ENCODE peak calls at places on chromosomes 4 and X, in five cellular contexts. K is IMR-90; M is CD8-positive, alpha-beta T cell; W is SK-N-SH; R is fibroblast of lung. Q is an unnamed sample.

GRCh38 chr4:7202391-7202790 is 10.1 kb downstream of the SORCS2 start:
- DNase-seq in K (peak; percentile 37), M (no peak), W (no peak), R (peak; percentile 61), Q (no peak)

GRCh38 chr4:181502611-181503010 is 740.6 kb upstream of the TENM3 start:
- DNase-seq in K (no peak), M (no peak), W (no peak), R (no peak), Q (no peak)

GRCh38 chrX:110301194-110301593 is 16.7 kb downstream of the AMMECR1 start:
- DNase-seq in K (no peak), M (no peak), W (no peak), R (no peak), Q (no peak)

GRCh38 chr4:122930877-122931276 is 8.5 kb upstream of the NUDT6 start:
- DNase-seq in K (peak; percentile 41), M (no peak), W (no peak), R (peak; percentile 16), Q (peak; percentile 19)

GRCh38 chr4:187276786-187277408 is 553.2 kb upstream of the FAT1 start:
- DNase-seq in K (peak; percentile 78), M (no peak), W (no peak), R (peak; percentile 24), Q (no peak)

GRCh38 chrX:66919280-66919832 is 280.5 kb upstream of the EDA2R start:
- DNase-seq in K (no peak), M (no peak), W (no peak), R (no peak), Q (no peak)

GRCh38 chrX:150361777-150362351 is 1.3 kb upstream of the MAMLD1 start:
- DNase-seq in K (peak; percentile 29), M (peak; percentile 20), W (peak; percentile 40), R (peak; percentile 50), Q (peak; percentile 23)

GRCh38 chrX:1392376-1393130 is 640 bp upstream of the SLC25A6 start:
- DNase-seq in K (peak; percentile 52), M (no peak), W (peak; percentile 81), R (peak; percentile 66), Q (no peak)

GRCh38 chrX:19532709-19533108 is 17.4 kb upstream of the MAP3K15 start:
- DNase-seq in K (no peak), M (no peak), W (no peak), R (no peak), Q (no peak)

GRCh38 chr4:185457136-185457535 is 14.4 kb downstream of the CCDC110 start:
- DNase-seq in K (no peak), M (no peak), W (no peak), R (no peak), Q (no peak)

GRCh38 chrX:110060317-110060716 is 57.4 kb downstream of the TMEM164 start:
- DNase-seq in K (no peak), M (no peak), W (no peak), R (no peak), Q (no peak)

GRCh38 chr4:53313510-53313909 is 52.4 kb downstream of the SCFD2 start:
- DNase-seq in K (peak; percentile 44), M (no peak), W (peak; percentile 19), R (no peak), Q (no peak)

GRCh38 chr4:152166567-152166966 is 369.3 kb downstream of the FBXW7 start:
- DNase-seq in K (no peak), M (no peak), W (no peak), R (peak; percentile 6), Q (no peak)

GRCh38 chrX:2910109-2910508 is 19.0 kb downstream of the ARSD start:
- DNase-seq in K (no peak), M (no peak), W (no peak), R (no peak), Q (no peak)

GRCh38 chrX:73828080-73828720 is 265.2 kb downstream of the CHIC1 start:
- DNase-seq in K (no peak), M (no peak), W (no peak), R (no peak), Q (no peak)

GRCh38 chrX:123849096-123849495 is 10.8 kb upstream of the XIAP start:
- DNase-seq in K (no peak), M (no peak), W (no peak), R (no peak), Q (no peak)

GRCh38 chr4:57078685-57079521 is 31.3 kb downstream of the IGFBP7 start:
- DNase-seq in K (no peak), M (no peak), W (no peak), R (peak; percentile 91), Q (no peak)

GRCh38 chrX:17039826-17040225 is 93.4 kb downstream of the REPS2 start:
- DNase-seq in K (peak; percentile 18), M (no peak), W (no peak), R (peak; percentile 82), Q (no peak)

GRCh38 chrX:56281789-56282188 is 49.6 kb downstream of the KLF8 start:
- DNase-seq in K (peak; percentile 16), M (peak; percentile 9), W (peak; percentile 3), R (no peak), Q (peak; percentile 42)

GRCh38 chrX:20463296-20464075 is 196.8 kb upstream of the RPS6KA3 start:
- DNase-seq in K (no peak), M (no peak), W (no peak), R (no peak), Q (no peak)

GRCh38 chrX:118495958-118496762 is 545 bp downstream of the DOCK11 start:
- DNase-seq in K (no peak), M (peak; percentile 80), W (peak; percentile 59), R (peak; percentile 11), Q (peak; percentile 83)

GRCh38 chrX:140299411-140299810 is 205.5 kb downstream of the SOX3 start:
- DNase-seq in K (no peak), M (no peak), W (no peak), R (peak; percentile 63), Q (no peak)

GRCh38 chrX:16786791-16787735 is 797 bp downstream of the TXLNG start:
- DNase-seq in K (no peak), M (peak; percentile 27), W (peak; percentile 68), R (no peak), Q (peak; percentile 49)

GRCh38 chr4:57719451-57719850 is 609.3 kb upstream of the IGFBP7 start:
- DNase-seq in K (no peak), M (no peak), W (no peak), R (no peak), Q (no peak)

GRCh38 chr4:3637326-3638016 is 105.2 kb upstream of the LRPAP1 start:
- DNase-seq in K (no peak), M (no peak), W (no peak), R (no peak), Q (no peak)

GRCh38 chrX:73823473-73824004 is 260.5 kb downstream of the CHIC1 start:
- DNase-seq in K (no peak), M (no peak), W (no peak), R (no peak), Q (no peak)

GRCh38 chrX:150060406-150060805 is 122.1 kb upstream of the EOLA2 start:
- DNase-seq in K (peak; percentile 76), M (no peak), W (no peak), R (peak; percentile 72), Q (no peak)

GRCh38 chrX:13471269-13471668 is 98.1 kb upstream of the EGFL6 start:
- DNase-seq in K (no peak), M (no peak), W (no peak), R (no peak), Q (no peak)

GRCh38 chrX:46589977-46590723 is 16.6 kb downstream of the CHST7 start:
- DNase-seq in K (peak; percentile 62), M (no peak), W (no peak), R (peak; percentile 72), Q (no peak)

GRCh38 chr4:160026720-160027119 is 923.8 kb downstream of the RAPGEF2 start:
- DNase-seq in K (no peak), M (no peak), W (no peak), R (peak; percentile 47), Q (no peak)

GRCh38 chr4:61427099-61427817 is 227.1 kb downstream of the ADGRL3 start:
- DNase-seq in K (no peak), M (no peak), W (no peak), R (no peak), Q (no peak)

GRCh38 chrX:154751121-154751668 is 318 bp upstream of the GAB3 start:
- DNase-seq in K (no peak), M (no peak), W (no peak), R (no peak), Q (peak; percentile 51)
- H3K4me1 ChIP-seq in K (no peaks in the 10 kb centered on the region), M (peaks cover 16% of the 10 kb centered on the region), W (no peaks in the 10 kb centered on the region), R (no peaks in the 10 kb centered on the region), Q (peaks cover 36% of the 10 kb centered on the region)

GRCh38 chr4:109562457-109563237 is 2.6 kb downstream of the MCUB start:
- DNase-seq in K (no peak), M (no peak), W (no peak), R (no peak), Q (no peak)
- H3K4me3 ChIP-seq in K (no peak overlapping the region), M (peak overlapping the region; percentile 96), W (no peak overlapping the region), R (no peak overlapping the region), Q (peak overlapping the region; percentile 1)

DNA sequence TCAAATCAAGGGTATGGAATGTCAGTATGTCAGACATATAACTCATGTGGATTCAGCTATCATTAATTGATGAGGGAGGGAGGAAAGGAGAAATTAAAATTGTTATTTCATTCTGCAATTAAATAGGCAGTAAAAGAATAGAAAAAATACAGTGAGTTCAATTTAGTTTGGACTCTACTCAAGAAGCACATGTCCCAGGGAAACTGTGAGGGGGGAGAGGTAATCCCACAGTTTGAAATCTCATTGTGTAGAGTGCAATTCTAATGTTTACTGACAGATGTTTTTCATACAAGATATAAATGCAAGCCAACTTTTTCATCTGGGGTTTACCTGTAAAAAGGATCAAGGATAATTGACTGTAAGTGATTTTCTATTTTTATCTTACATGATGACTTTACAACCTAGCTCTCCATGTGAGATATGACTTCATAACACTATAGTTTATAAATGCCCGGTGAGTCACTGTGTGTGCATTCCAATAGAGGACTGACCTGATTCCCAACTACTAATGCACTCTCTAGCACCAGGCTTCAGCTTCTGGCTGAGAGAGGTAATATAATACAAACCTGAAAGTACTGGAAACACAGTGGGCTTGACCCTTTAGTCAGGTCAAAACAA is 35.2 kb upstream of the SCD5 start:
- DNase-seq in K (peak; percentile 94), M (no peak), W (no peak), R (peak; percentile 88), Q (no peak)
- H3K36me3 ChIP-seq in K (peaks cover 32% of the 10 kb centered on the region), M (peaks cover 7% of the 10 kb centered on the region), W (peaks cover 58% of the 10 kb centered on the region), R (peaks cover 8% of the 10 kb centered on the region), Q (peaks cover 18% of the 10 kb centered on the region)

DNA sequence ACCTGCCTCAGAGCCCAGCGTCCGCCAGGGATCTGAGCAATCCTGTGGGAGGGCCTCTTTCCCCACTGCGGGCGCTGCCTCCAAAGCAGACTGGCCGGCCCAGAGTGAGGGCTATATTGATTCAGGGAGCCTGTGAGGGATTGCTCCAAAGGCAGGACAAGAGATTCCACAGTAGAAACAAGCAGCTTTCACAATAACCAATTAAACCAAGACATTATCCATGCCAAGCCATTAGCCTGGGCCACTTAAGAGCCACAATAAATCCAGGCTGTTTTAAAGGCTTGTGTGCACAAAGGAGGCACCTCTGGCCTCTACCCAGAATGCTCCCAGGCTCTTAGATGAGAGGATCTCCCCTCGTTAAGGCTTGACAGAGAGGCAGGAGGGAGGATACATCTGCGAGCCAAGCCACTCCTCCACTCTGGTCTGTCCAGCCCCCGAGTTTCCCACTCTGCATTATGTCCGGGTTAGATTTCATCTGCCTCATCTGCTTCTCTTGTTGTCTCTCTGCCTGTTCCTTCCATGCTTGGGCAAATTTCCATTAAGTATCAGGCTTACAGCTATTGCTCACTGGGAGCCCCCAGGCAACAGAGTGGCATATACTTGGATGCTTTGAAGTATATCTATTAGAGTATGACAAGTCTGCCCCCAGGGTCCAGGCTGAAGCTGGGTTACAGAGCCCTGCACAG is 357.9 kb downstream of the UNC5C start:
- DNase-seq in K (no peak), M (no peak), W (peak; percentile 78), R (peak; percentile 20), Q (no peak)
- H3K4me1 ChIP-seq in K (no peaks in the 10 kb centered on the region), M (peaks cover 25% of the 10 kb centered on the region), W (no peaks in the 10 kb centered on the region), R (no peaks in the 10 kb centered on the region), Q (peaks cover 6% of the 10 kb centered on the region)

GRCh38 chr4:1001561-1002130 is 8.4 kb upstream of the SLC26A1 start:
- DNase-seq in K (no peak), M (no peak), W (no peak), R (no peak), Q (no peak)
- H3K4me3 ChIP-seq in K (no peak overlapping the region), M (no peak overlapping the region), W (no peak overlapping the region), R (no peak overlapping the region), Q (no peak overlapping the region)

Q was measured in CD4-positive, alpha-beta memory T cell.